ENCODE peak calls at places on chromosomes 1 and 21, in ten cellular contexts. B is GM04503, V is astrocyte of the spinal cord, S is ureter, A is germinal center, Q is heart left ventricle, W is M059J, D is GM03348, F is NCI-H774, N is HEK293T. Z is an unnamed sample.
A peak's percentile ranks its signal among the peaks of the same experiment; 100 is the strongest.

GRCh38 chr1:99599678-99600175 is 46.2 kb upstream of the PALMD start:
- DNase-seq in F (no peak), Q (peak; percentile 26), V (peak; percentile 96), W (peak; percentile 99), A (no peak), S (no peak), D (peak; percentile 78), B (peak; percentile 80), N (no peak), Z (peak; percentile 56)

GRCh38 chr1:115544131-115544530 is 97.6 kb upstream of the VANGL1 start:
- DNase-seq in S (no peak), W (no peak), B (no peak), N (no peak), D (peak; percentile 45), V (no peak), F (no peak), A (no peak), Q (no peak), Z (no peak)

GRCh38 chr1:246705368-246705767 is 18.8 kb upstream of the SCCPDH start:
- DNase-seq in Q (no peak), W (peak; percentile 59), N (no peak), B (peak; percentile 93), S (no peak), F (no peak), V (peak; percentile 82), D (peak; percentile 83), A (no peak), Z (no peak)

GRCh38 chr1:150076066-150076465 is 8.5 kb downstream of the VPS45 start:
- DNase-seq in F (no peak), D (no peak), W (no peak), A (no peak), N (no peak), V (no peak), Q (no peak), S (no peak), B (no peak), Z (no peak)

GRCh38 chr1:228154685-228155571 is 5.2 kb downstream of the GJC2 start:
- DNase-seq in F (no peak), V (no peak), B (no peak), D (no peak), W (no peak), N (no peak), S (no peak), A (no peak), Q (no peak), Z (no peak)

GRCh38 chr1:97365026-97365425 is 555.8 kb downstream of the DPYD start:
- DNase-seq in Q (no peak), N (no peak), B (no peak), D (no peak), F (no peak), W (peak; percentile 46), S (no peak), V (peak; percentile 30), A (no peak), Z (no peak)

GRCh38 chr21:26267389-26267788 is 96.8 kb upstream of the APP start:
- DNase-seq in W (no peak), V (no peak), B (no peak), N (no peak), D (no peak), A (no peak), Q (no peak), F (no peak), S (no peak), Z (no peak)

GRCh38 chr1:224447251-224447650 is 12.7 kb upstream of the WDR26 start:
- DNase-seq in V (peak; percentile 75), W (peak; percentile 79), B (peak; percentile 43), A (no peak), S (no peak), F (no peak), D (peak; percentile 72), Q (peak; percentile 24), N (no peak), Z (no peak)

GRCh38 chr1:41856361-41857285 is 62.1 kb downstream of the HIVEP3 start:
- DNase-seq in N (no peak), S (no peak), V (peak; percentile 69), F (no peak), W (peak; percentile 51), Q (no peak), D (peak; percentile 69), A (no peak), B (no peak), Z (no peak)

GRCh38 chr1:205325334-205325884 is 3.9 kb upstream of the NUAK2 start:
- DNase-seq in Q (peak; percentile 64), F (peak; percentile 51), N (peak; percentile 77), B (no peak), W (peak; percentile 79), S (peak; percentile 76), A (peak; percentile 53), D (peak; percentile 83), V (peak; percentile 77), Z (peak; percentile 58)

GRCh38 chr1:5374176-5374575 is 618.0 kb downstream of the NPHP4 start:
- DNase-seq in B (no peak), V (no peak), A (no peak), S (no peak), N (no peak), D (no peak), W (no peak), F (no peak), Q (no peak), Z (no peak)

GRCh38 chr1:99548924-99549605 is 96.8 kb upstream of the PALMD start:
- DNase-seq in W (peak; percentile 68), D (no peak), A (no peak), N (no peak), S (no peak), Q (peak; percentile 83), B (no peak), V (peak; percentile 65), F (peak; percentile 45), Z (no peak)

GRCh38 chr1:196997428-196997827 is 20.1 kb downstream of the CFHR5 start:
- DNase-seq in S (no peak), F (no peak), D (peak; percentile 66), N (no peak), Q (no peak), A (no peak), B (peak; percentile 72), V (peak; percentile 70), W (peak; percentile 52), Z (no peak)

Z was measured in foreskin melanocyte.